ENCODE peak calls at places on chromosomes 1 and 21, in nine cellular contexts. G, U, S, L, D, H, N, R and K are unnamed samples.

GRCh38 chr21:44255519-44255981 is 6.1 kb downstream of the DNMT3L start:
- DNase-seq in L (no peak), G (no peak), U (peak), R (no peak), S (no peak), H (no peak), D (no peak), N (no peak), K (no peak)

GRCh38 chr1:11682287-11682771 is 1.4 kb upstream of the MAD2L2 start:
- DNase-seq in R (no peak), D (no peak), S (no peak), H (no peak), L (no peak), N (no peak), G (no peak), U (no peak), K (no peak)

GRCh38 chr1:175826705-175827104 is 83.3 kb upstream of the TNR start:
- DNase-seq in D (no peak), H (no peak), S (no peak), R (no peak), N (no peak), U (no peak), L (no peak), G (no peak), K (no peak)

GRCh38 chr21:25428537-25428936 is 178.7 kb downstream of the MRPL39 start:
- DNase-seq in S (no peak), R (no peak), N (no peak), U (peak), D (no peak), G (no peak), H (no peak), L (no peak), K (no peak)

GRCh38 chr1:205800973-205801703 is 11.9 kb downstream of the SLC41A1 start:
- DNase-seq in H (no peak), N (peak), S (no peak), R (no peak), U (no peak), G (peak), D (no peak), L (no peak), K (no peak)

GRCh38 chr1:232694475-232694874 is 64.5 kb upstream of the SIPA1L2 start:
- DNase-seq in N (no peak), H (no peak), D (no peak), L (no peak), G (no peak), U (no peak), R (no peak), S (no peak), K (no peak)

GRCh38 chr1:109501644-109502367 is 7.7 kb downstream of the AMIGO1 start:
- DNase-seq in L (no peak), H (no peak), D (no peak), N (no peak), R (no peak), G (no peak), U (no peak), S (no peak), K (no peak)

GRCh38 chr1:205676002-205676401 is 4.3 kb downstream of the SLC45A3 start:
- DNase-seq in N (no peak), G (no peak), H (no peak), R (no peak), U (no peak), S (no peak), D (no peak), L (no peak), K (no peak)

GRCh38 chr1:234603221-234604204 is 6.5 kb downstream of the IRF2BP2 start:
- DNase-seq in G (peak), N (no peak), H (no peak), D (no peak), L (no peak), S (no peak), U (peak), R (no peak), K (no peak)